ENCODE peak calls at places on chromosomes 11 and 22, in ten cellular contexts. One of them, this sample, is unnamed.

GRCh38 chr22:49541451-49542230 is 286.0 kb downstream of the BRD1 start:
- DNase-seq in activated T-helper 1 cell treated with Interleukin-2 at 50 U/mL for 16 hours: no peak
- DNase-seq in stimulated activated CD4-positive, alpha-beta T cell treated with anti-CD3 and anti-CD28 coated beads, Interleukin-12 subunit alpha, Interleukin-12 subunit beta, amount 100 ng/mL, for 4 hours: no peak
- DNase-seq in stimulated activated CD8-positive, alpha-beta memory T cell treated with anti-CD3 and anti-CD28 coated beads, Interleukin-15, amount 100 ng/mL, for 1 hour: no peak
- DNase-seq in M059J: no peak
- DNase-seq in putamen: no peak
- DNase-seq in NCI-H1092: no peak
- DNase-seq in nucleus accumbens: no peak
- DNase-seq in GM12891: no peak
- DNase-seq in IMR-90: no peak
- DNase-seq in this sample: no peak

GRCh38 chr11:396948-397548 is 3.0 kb downstream of the PKP3 start:
- DNase-seq in IMR-90: peak
- DNase-seq in M059J: peak
- DNase-seq in activated T-helper 1 cell treated with Interleukin-2 at 50 U/mL for 16 hours: peak
- DNase-seq in stimulated activated CD8-positive, alpha-beta memory T cell treated with anti-CD3 and anti-CD28 coated beads, Interleukin-15, amount 100 ng/mL, for 1 hour: no peak
- DNase-seq in nucleus accumbens: no peak
- DNase-seq in GM12891: peak
- DNase-seq in NCI-H1092: no peak
- DNase-seq in stimulated activated CD4-positive, alpha-beta T cell treated with anti-CD3 and anti-CD28 coated beads, Interleukin-12 subunit alpha, Interleukin-12 subunit beta, amount 100 ng/mL, for 4 hours: no peak
- DNase-seq in putamen: no peak
- DNase-seq in this sample: no peak

GRCh38 chr11:114081641-114082414 is 22.3 kb downstream of the ZBTB16 start:
- DNase-seq in M059J: peak
- DNase-seq in nucleus accumbens: no peak
- DNase-seq in stimulated activated CD8-positive, alpha-beta memory T cell treated with anti-CD3 and anti-CD28 coated beads, Interleukin-15, amount 100 ng/mL, for 1 hour: no peak
- DNase-seq in IMR-90: no peak
- DNase-seq in activated T-helper 1 cell treated with Interleukin-2 at 50 U/mL for 16 hours: no peak
- DNase-seq in GM12891: no peak
- DNase-seq in stimulated activated CD4-positive, alpha-beta T cell treated with anti-CD3 and anti-CD28 coated beads, Interleukin-12 subunit alpha, Interleukin-12 subunit beta, amount 100 ng/mL, for 4 hours: no peak
- DNase-seq in NCI-H1092: no peak
- DNase-seq in putamen: no peak
- DNase-seq in this sample: no peak

GRCh38 chr11:12693485-12694181 is 19.4 kb downstream of the TEAD1 start:
- DNase-seq in IMR-90: peak
- DNase-seq in stimulated activated CD4-positive, alpha-beta T cell treated with anti-CD3 and anti-CD28 coated beads, Interleukin-12 subunit alpha, Interleukin-12 subunit beta, amount 100 ng/mL, for 4 hours: no peak
- DNase-seq in GM12891: no peak
- DNase-seq in M059J: peak
- DNase-seq in NCI-H1092: peak
- DNase-seq in nucleus accumbens: peak
- DNase-seq in activated T-helper 1 cell treated with Interleukin-2 at 50 U/mL for 16 hours: no peak
- DNase-seq in stimulated activated CD8-positive, alpha-beta memory T cell treated with anti-CD3 and anti-CD28 coated beads, Interleukin-15, amount 100 ng/mL, for 1 hour: no peak
- DNase-seq in putamen: no peak
- DNase-seq in this sample: peak

GRCh38 chr11:124886476-124886875 is 11.2 kb downstream of the ROBO4 start:
- DNase-seq in GM12891: no peak
- DNase-seq in nucleus accumbens: no peak
- DNase-seq in stimulated activated CD4-positive, alpha-beta T cell treated with anti-CD3 and anti-CD28 coated beads, Interleukin-12 subunit alpha, Interleukin-12 subunit beta, amount 100 ng/mL, for 4 hours: no peak
- DNase-seq in stimulated activated CD8-positive, alpha-beta memory T cell treated with anti-CD3 and anti-CD28 coated beads, Interleukin-15, amount 100 ng/mL, for 1 hour: no peak
- DNase-seq in putamen: no peak
- DNase-seq in NCI-H1092: no peak
- DNase-seq in M059J: no peak
- DNase-seq in IMR-90: no peak
- DNase-seq in activated T-helper 1 cell treated with Interleukin-2 at 50 U/mL for 16 hours: no peak
- DNase-seq in this sample: no peak

GRCh38 chr11:133966924-133967598 is 10.3 kb upstream of the IGSF9B start:
- DNase-seq in stimulated activated CD4-positive, alpha-beta T cell treated with anti-CD3 and anti-CD28 coated beads, Interleukin-12 subunit alpha, Interleukin-12 subunit beta, amount 100 ng/mL, for 4 hours: peak
- DNase-seq in M059J: no peak
- DNase-seq in activated T-helper 1 cell treated with Interleukin-2 at 50 U/mL for 16 hours: peak
- DNase-seq in NCI-H1092: no peak
- DNase-seq in putamen: no peak
- DNase-seq in nucleus accumbens: no peak
- DNase-seq in IMR-90: no peak
- DNase-seq in GM12891: no peak
- DNase-seq in stimulated activated CD8-positive, alpha-beta memory T cell treated with anti-CD3 and anti-CD28 coated beads, Interleukin-15, amount 100 ng/mL, for 1 hour: peak
- DNase-seq in this sample: no peak

GRCh38 chr11:62575156-62575555 is 1.5 kb upstream of the EEF1G start:
- DNase-seq in IMR-90: no peak
- DNase-seq in stimulated activated CD4-positive, alpha-beta T cell treated with anti-CD3 and anti-CD28 coated beads, Interleukin-12 subunit alpha, Interleukin-12 subunit beta, amount 100 ng/mL, for 4 hours: no peak
- DNase-seq in NCI-H1092: no peak
- DNase-seq in activated T-helper 1 cell treated with Interleukin-2 at 50 U/mL for 16 hours: no peak
- DNase-seq in putamen: no peak
- DNase-seq in GM12891: no peak
- DNase-seq in stimulated activated CD8-positive, alpha-beta memory T cell treated with anti-CD3 and anti-CD28 coated beads, Interleukin-15, amount 100 ng/mL, for 1 hour: no peak
- DNase-seq in nucleus accumbens: no peak
- DNase-seq in M059J: no peak
- DNase-seq in this sample: no peak

GRCh38 chr22:17258015-17258827 is 39.0 kb upstream of the ADA2 start:
- DNase-seq in activated T-helper 1 cell treated with Interleukin-2 at 50 U/mL for 16 hours: peak
- DNase-seq in NCI-H1092: peak
- DNase-seq in IMR-90: no peak
- DNase-seq in stimulated activated CD4-positive, alpha-beta T cell treated with anti-CD3 and anti-CD28 coated beads, Interleukin-12 subunit alpha, Interleukin-12 subunit beta, amount 100 ng/mL, for 4 hours: peak
- DNase-seq in putamen: peak
- DNase-seq in nucleus accumbens: no peak
- DNase-seq in stimulated activated CD8-positive, alpha-beta memory T cell treated with anti-CD3 and anti-CD28 coated beads, Interleukin-15, amount 100 ng/mL, for 1 hour: no peak
- DNase-seq in M059J: peak
- DNase-seq in GM12891: peak
- DNase-seq in this sample: peak

GRCh38 chr11:14500181-14500651 is 605 bp upstream of the COPB1 start:
- DNase-seq in nucleus accumbens: no peak
- DNase-seq in stimulated activated CD4-positive, alpha-beta T cell treated with anti-CD3 and anti-CD28 coated beads, Interleukin-12 subunit alpha, Interleukin-12 subunit beta, amount 100 ng/mL, for 4 hours: no peak
- DNase-seq in IMR-90: peak
- DNase-seq in M059J: peak
- DNase-seq in stimulated activated CD8-positive, alpha-beta memory T cell treated with anti-CD3 and anti-CD28 coated beads, Interleukin-15, amount 100 ng/mL, for 1 hour: peak
- DNase-seq in activated T-helper 1 cell treated with Interleukin-2 at 50 U/mL for 16 hours: peak
- DNase-seq in NCI-H1092: no peak
- DNase-seq in GM12891: peak
- DNase-seq in putamen: peak
- DNase-seq in this sample: peak

GRCh38 chr11:12106501-12106900 is 3.9 kb upstream of the MICAL2 start:
- DNase-seq in putamen: no peak
- DNase-seq in activated T-helper 1 cell treated with Interleukin-2 at 50 U/mL for 16 hours: no peak
- DNase-seq in stimulated activated CD4-positive, alpha-beta T cell treated with anti-CD3 and anti-CD28 coated beads, Interleukin-12 subunit alpha, Interleukin-12 subunit beta, amount 100 ng/mL, for 4 hours: no peak
- DNase-seq in IMR-90: no peak
- DNase-seq in M059J: no peak
- DNase-seq in nucleus accumbens: no peak
- DNase-seq in NCI-H1092: no peak
- DNase-seq in stimulated activated CD8-positive, alpha-beta memory T cell treated with anti-CD3 and anti-CD28 coated beads, Interleukin-15, amount 100 ng/mL, for 1 hour: no peak
- DNase-seq in GM12891: no peak
- DNase-seq in this sample: no peak

GRCh38 chr11:62543680-62544444 is 2.7 kb downstream of the AHNAK start:
- DNase-seq in stimulated activated CD8-positive, alpha-beta memory T cell treated with anti-CD3 and anti-CD28 coated beads, Interleukin-15, amount 100 ng/mL, for 1 hour: no peak
- DNase-seq in IMR-90: no peak
- DNase-seq in nucleus accumbens: no peak
- DNase-seq in stimulated activated CD4-positive, alpha-beta T cell treated with anti-CD3 and anti-CD28 coated beads, Interleukin-12 subunit alpha, Interleukin-12 subunit beta, amount 100 ng/mL, for 4 hours: no peak
- DNase-seq in GM12891: no peak
- DNase-seq in putamen: no peak
- DNase-seq in NCI-H1092: no peak
- DNase-seq in activated T-helper 1 cell treated with Interleukin-2 at 50 U/mL for 16 hours: no peak
- DNase-seq in M059J: no peak
- DNase-seq in this sample: no peak

GRCh38 chr11:64970731-64971151 is 1.2 kb downstream of the MAJIN start:
- DNase-seq in stimulated activated CD8-positive, alpha-beta memory T cell treated with anti-CD3 and anti-CD28 coated beads, Interleukin-15, amount 100 ng/mL, for 1 hour: no peak
- DNase-seq in M059J: peak
- DNase-seq in nucleus accumbens: no peak
- DNase-seq in GM12891: no peak
- DNase-seq in NCI-H1092: no peak
- DNase-seq in putamen: no peak
- DNase-seq in stimulated activated CD4-positive, alpha-beta T cell treated with anti-CD3 and anti-CD28 coated beads, Interleukin-12 subunit alpha, Interleukin-12 subunit beta, amount 100 ng/mL, for 4 hours: peak
- DNase-seq in IMR-90: no peak
- DNase-seq in activated T-helper 1 cell treated with Interleukin-2 at 50 U/mL for 16 hours: no peak
- DNase-seq in this sample: no peak

GRCh38 chr11:23205156-23205871 is 345.0 kb upstream of the CCDC179 start:
- DNase-seq in IMR-90: peak
- DNase-seq in putamen: no peak
- DNase-seq in GM12891: no peak
- DNase-seq in stimulated activated CD4-positive, alpha-beta T cell treated with anti-CD3 and anti-CD28 coated beads, Interleukin-12 subunit alpha, Interleukin-12 subunit beta, amount 100 ng/mL, for 4 hours: no peak
- DNase-seq in NCI-H1092: no peak
- DNase-seq in nucleus accumbens: no peak
- DNase-seq in activated T-helper 1 cell treated with Interleukin-2 at 50 U/mL for 16 hours: no peak
- DNase-seq in stimulated activated CD8-positive, alpha-beta memory T cell treated with anti-CD3 and anti-CD28 coated beads, Interleukin-15, amount 100 ng/mL, for 1 hour: no peak
- DNase-seq in M059J: peak
- DNase-seq in this sample: no peak